ENCODE peak calls at places on chromosomes 3 and 15, in eight cellular contexts. G is activated naive CD4-positive, alpha-beta T cell treated with anti-CD3 and anti-CD28 coated beads, Interleukin-2, amount 50 U/mL, for 16 hours; Q is GDM1; D is activated CD8-positive, alpha-beta memory T cell treated with anti-CD3 and anti-CD28 coated beads, Interleukin-2, amount 50 U/mL, for 48 hours; S is effector memory CD8-positive, alpha-beta T cell; B is HS-5; M is colonic mucosa; N is NCI-H1417. Y is an unnamed sample.

GRCh38 chr3:31462050-31462569 is 70.6 kb upstream of the STT3B start:
- DNase-seq in G (peak), Q (peak), D (no peak), S (peak), B (no peak), M (peak), N (peak), Y (peak)

GRCh38 chr15:32790352-32790999 is 72.7 kb downstream of the GREM1 start:
- DNase-seq in G (no peak), Q (no peak), D (no peak), S (no peak), B (no peak), M (no peak), N (no peak), Y (no peak)

GRCh38 chr3:130374908-130375307 is 29.4 kb downstream of the COL6A5 start:
- DNase-seq in G (no peak), Q (no peak), D (no peak), S (no peak), B (no peak), M (no peak), N (no peak), Y (no peak)

GRCh38 chr3:79564192-79564591 is 203.6 kb downstream of the ROBO1 start:
- DNase-seq in G (no peak), Q (no peak), D (no peak), S (no peak), B (no peak), M (no peak), N (peak), Y (no peak)

GRCh38 chr3:150956376-150956775 is 16.2 kb downstream of the CLRN1 start:
- DNase-seq in G (no peak), Q (no peak), D (no peak), S (no peak), B (peak), M (no peak), N (no peak), Y (no peak)

GRCh38 chr3:191051037-191051436 is 148.0 kb upstream of the OSTN start:
- DNase-seq in G (no peak), Q (no peak), D (no peak), S (no peak), B (no peak), M (no peak), N (peak), Y (peak)

GRCh38 chr15:44427756-44428724 is 611 bp downstream of the CTDSPL2 start:
- DNase-seq in G (no peak), Q (no peak), D (no peak), S (no peak), B (peak), M (peak), N (peak), Y (peak)

GRCh38 chr3:69113536-69113935 is 8.9 kb downstream of the LMOD3 start:
- DNase-seq in G (no peak), Q (no peak), D (no peak), S (no peak), B (no peak), M (no peak), N (no peak), Y (no peak)

GRCh38 chr15:50624616-50625168 is 61.9 kb downstream of the TRPM7 start:
- DNase-seq in G (no peak), Q (no peak), D (no peak), S (no peak), B (no peak), M (no peak), N (no peak), Y (no peak)

GRCh38 chr3:24854748-24855147 is 360.1 kb upstream of the THRB start:
- DNase-seq in G (no peak), Q (no peak), D (no peak), S (no peak), B (no peak), M (no peak), N (no peak), Y (no peak)

GRCh38 chr15:90376789-90377188 is 11.3 kb upstream of the IQGAP1 start:
- DNase-seq in G (peak), Q (peak), D (peak), S (peak), B (no peak), M (no peak), N (no peak), Y (no peak)

GRCh38 chr3:61926913-61927312 is 365.5 kb downstream of the PTPRG start:
- DNase-seq in G (no peak), Q (no peak), D (no peak), S (no peak), B (peak), M (no peak), N (no peak), Y (no peak)

GRCh38 chr3:39972508-39972907 is 163.1 kb downstream of the MYRIP start:
- DNase-seq in G (no peak), Q (no peak), D (no peak), S (no peak), B (no peak), M (no peak), N (no peak), Y (no peak)

Y was measured in NCI-H345.